ENCODE peak calls at places on chromosome 1, in four cellular contexts. One of them, this sample, is unnamed.

GRCh38 chr1:46171351-46171750 is 3.5 kb upstream of the TSPAN1 start:
- DNase-seq in K562: no peak
- DNase-seq in H1: no peak
- DNase-seq in endothelial cell of umbilical vein: no peak
- DNase-seq in this sample: no peak

GRCh38 chr1:182978158-182978853 is 25.3 kb upstream of the SHCBP1L start:
- DNase-seq in K562: no peak
- DNase-seq in H1: no peak
- DNase-seq in endothelial cell of umbilical vein: no peak
- DNase-seq in this sample: no peak

GRCh38 chr1:145730467-145730866 is 11.2 kb downstream of the CD160 start:
- DNase-seq in K562: no peak
- DNase-seq in H1: no peak
- DNase-seq in endothelial cell of umbilical vein: no peak
- DNase-seq in this sample: no peak

GRCh38 chr1:159879977-159880376 is 17.5 kb upstream of the VSIG8 start:
- DNase-seq in K562: no peak
- DNase-seq in H1: no peak
- DNase-seq in endothelial cell of umbilical vein: no peak
- DNase-seq in this sample: no peak

GRCh38 chr1:205041998-205042910 is 758 bp upstream of the CNTN2 start:
- DNase-seq in K562: no peak
- DNase-seq in H1: no peak
- DNase-seq in endothelial cell of umbilical vein: no peak
- DNase-seq in this sample: no peak

GRCh38 chr1:47527653-47528272 is 89.9 kb downstream of the FOXD2 start:
- DNase-seq in K562: peak
- DNase-seq in H1: no peak
- DNase-seq in endothelial cell of umbilical vein: peak
- DNase-seq in this sample: peak

GRCh38 chr1:115782571-115783281 is 14.2 kb upstream of the CASQ2 start:
- DNase-seq in K562: no peak
- DNase-seq in H1: no peak
- DNase-seq in endothelial cell of umbilical vein: no peak
- DNase-seq in this sample: no peak

GRCh38 chr1:150261367-150261766 is 3.8 kb downstream of the CA14 start:
- DNase-seq in K562: no peak
- DNase-seq in H1: no peak
- DNase-seq in endothelial cell of umbilical vein: no peak
- DNase-seq in this sample: no peak

GRCh38 chr1:98351506-98352038 is 309.9 kb upstream of the SNX7 start:
- DNase-seq in K562: no peak
- DNase-seq in H1: no peak
- DNase-seq in endothelial cell of umbilical vein: peak
- DNase-seq in this sample: no peak

GRCh38 chr1:97797403-97798183 is 123.2 kb downstream of the DPYD start:
- DNase-seq in K562: no peak
- DNase-seq in H1: no peak
- DNase-seq in endothelial cell of umbilical vein: peak
- DNase-seq in this sample: no peak

GRCh38 chr1:229027622-229028182 is 243.2 kb upstream of the RAB4A start:
- DNase-seq in K562: no peak
- DNase-seq in H1: peak
- DNase-seq in endothelial cell of umbilical vein: peak
- DNase-seq in this sample: peak

GRCh38 chr1:67832737-67833594 is at the start of gene GNG12:
- DNase-seq in K562: peak
- DNase-seq in H1: peak
- DNase-seq in endothelial cell of umbilical vein: peak
- DNase-seq in this sample: no peak

DNA sequence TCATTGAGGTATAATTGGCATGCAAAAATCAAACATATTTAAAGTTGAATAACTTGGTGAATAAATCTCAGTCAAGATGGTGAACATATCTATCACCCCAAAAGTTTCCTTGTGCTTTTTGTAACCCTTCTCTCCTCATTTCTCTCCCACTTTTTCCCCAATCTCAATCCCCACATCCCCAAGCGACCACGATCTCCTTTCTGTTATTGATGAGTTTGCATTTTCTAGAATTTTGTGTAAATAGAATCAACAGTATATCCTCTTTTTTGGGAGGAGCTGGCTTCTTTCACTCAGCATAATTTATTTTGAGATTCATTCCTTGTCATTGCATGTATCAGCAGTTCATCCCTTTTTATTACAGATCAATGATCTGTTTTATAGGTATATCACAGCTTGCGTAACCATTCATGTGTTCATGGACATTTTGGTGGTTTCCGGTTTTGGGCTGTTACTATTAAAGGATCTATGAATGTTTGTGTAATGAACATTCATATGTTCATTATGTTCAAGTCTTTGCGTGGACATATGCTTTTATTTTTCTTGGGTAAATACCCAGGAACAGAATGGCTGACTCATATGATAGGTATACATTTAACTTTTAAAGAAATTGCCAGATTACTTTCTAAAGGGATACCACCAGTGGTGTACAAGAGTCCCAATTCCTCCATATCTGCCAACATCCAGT is 73.9 kb downstream of the SPATA46 start:
- DNase-seq in K562: no peak
- DNase-seq in H1: no peak
- DNase-seq in endothelial cell of umbilical vein: peak
- DNase-seq in this sample: no peak
- TF ChIP-seq MAX in K562: no peak
- TF ChIP-seq MAX in H1: no peak
- TF ChIP-seq MAX in endothelial cell of umbilical vein: no peak
- TF ChIP-seq MAX in this sample: no peak

GRCh38 chr1:181135815-181136737 is 47.6 kb downstream of the IER5 start:
- DNase-seq in K562: no peak
- DNase-seq in H1: no peak
- DNase-seq in endothelial cell of umbilical vein: peak
- DNase-seq in this sample: no peak
- TF ChIP-seq JUN in K562: no peak
- TF ChIP-seq JUN in H1: no peak
- TF ChIP-seq JUN in endothelial cell of umbilical vein: peak
- TF ChIP-seq JUN in this sample: no peak

GRCh38 chr1:230753191-230753585 is 6.0 kb downstream of the CAPN9 start:
- DNase-seq in K562: no peak
- DNase-seq in H1: no peak
- DNase-seq in endothelial cell of umbilical vein: no peak
- DNase-seq in this sample: no peak
- H2AFZ ChIP-seq in K562: peak
- H2AFZ ChIP-seq in H1: no peak
- H2AFZ ChIP-seq in endothelial cell of umbilical vein: peak
- H2AFZ ChIP-seq in this sample: no peak

DNA sequence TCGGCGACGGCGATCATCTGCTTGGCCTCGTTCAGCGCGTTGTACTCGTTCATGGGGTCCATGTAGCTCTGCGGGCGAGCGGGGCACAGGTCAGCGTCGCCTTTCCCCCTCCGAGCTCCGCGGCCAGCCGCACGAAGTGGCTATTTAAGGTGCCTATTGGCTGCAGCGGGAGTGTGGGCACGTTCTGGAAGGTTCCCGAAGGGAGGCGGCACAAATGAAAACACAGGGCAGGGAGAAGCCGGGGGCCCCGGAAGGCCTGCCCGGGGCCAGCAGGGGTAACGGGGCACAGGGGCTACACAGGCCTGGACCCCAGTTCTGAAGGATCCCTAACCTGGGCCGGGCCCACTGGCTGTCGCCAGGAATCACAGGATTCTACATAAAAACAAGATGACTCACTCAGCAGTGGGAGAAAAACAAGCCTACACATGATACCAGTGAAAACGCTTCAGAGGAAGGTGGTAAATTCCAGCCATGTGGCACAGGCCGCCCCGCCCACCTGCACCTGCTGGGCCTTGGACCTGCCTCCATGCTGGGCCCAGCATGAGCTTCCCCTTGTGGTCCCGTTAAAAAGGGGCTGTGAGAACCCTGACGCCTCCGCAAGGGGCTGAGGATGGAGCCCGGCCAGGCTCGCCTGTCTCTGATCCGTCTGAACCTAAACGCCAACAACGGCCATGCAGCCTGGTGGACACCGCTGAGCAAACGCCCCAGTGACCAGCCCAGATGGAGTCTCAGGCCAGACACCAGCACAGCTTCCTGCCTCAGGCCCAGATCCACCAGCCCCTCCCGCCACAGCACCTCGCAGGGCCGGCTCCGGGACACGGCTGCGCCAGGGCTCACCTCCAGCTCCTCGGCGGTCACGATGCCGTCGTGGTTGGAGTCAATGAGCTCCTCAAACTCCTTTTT is 3.9 kb upstream of the TNFRSF4 start:
- DNase-seq in K562: no peak
- DNase-seq in H1: no peak
- DNase-seq in endothelial cell of umbilical vein: peak
- DNase-seq in this sample: no peak
- TF ChIP-seq MAX in K562: no peak
- TF ChIP-seq MAX in H1: no peak
- TF ChIP-seq MAX in endothelial cell of umbilical vein: no peak
- TF ChIP-seq MAX in this sample: no peak

DNA sequence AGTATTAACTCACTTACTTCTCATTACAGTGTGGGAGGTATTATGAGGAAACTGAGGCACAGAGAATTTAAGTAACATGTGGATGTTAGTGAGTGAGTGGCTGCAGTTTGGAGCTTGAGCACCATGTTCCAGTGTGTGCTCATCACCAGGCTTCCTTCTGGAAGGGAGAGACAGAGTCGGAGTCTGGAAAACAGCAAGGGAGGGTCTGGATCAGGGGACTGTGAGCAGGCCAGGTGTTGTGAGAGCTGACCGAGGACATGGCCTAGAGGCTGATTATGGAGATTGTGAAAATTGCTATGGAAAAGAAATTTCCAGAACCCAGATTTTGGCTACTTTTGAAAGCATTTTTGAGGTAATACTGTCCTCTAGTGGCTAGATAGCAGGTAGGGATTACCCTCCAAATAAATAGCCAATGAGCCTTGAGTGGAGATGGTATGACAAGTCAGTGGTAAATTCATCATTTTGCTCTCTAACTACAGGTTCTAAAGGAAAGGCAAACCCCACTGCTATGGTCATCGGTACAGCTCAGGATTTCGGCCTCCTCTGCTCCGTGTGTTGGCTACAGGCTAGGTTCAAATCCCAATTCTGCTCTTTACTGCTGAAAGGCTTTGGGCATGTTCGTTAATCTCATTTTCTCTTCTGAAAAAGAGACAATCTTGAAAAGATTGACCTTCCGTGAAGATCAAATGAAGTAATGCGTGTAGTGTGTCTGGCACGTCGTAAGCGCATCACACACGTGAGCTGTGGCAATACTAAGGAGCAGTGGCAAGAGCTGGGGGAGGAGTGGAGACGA is 1.1 kb upstream of the HAO2 start:
- DNase-seq in K562: peak
- DNase-seq in H1: no peak
- DNase-seq in endothelial cell of umbilical vein: peak
- DNase-seq in this sample: peak
- TF ChIP-seq JUN in K562: no peak
- TF ChIP-seq JUN in H1: no peak
- TF ChIP-seq JUN in endothelial cell of umbilical vein: no peak
- TF ChIP-seq JUN in this sample: no peak

DNA sequence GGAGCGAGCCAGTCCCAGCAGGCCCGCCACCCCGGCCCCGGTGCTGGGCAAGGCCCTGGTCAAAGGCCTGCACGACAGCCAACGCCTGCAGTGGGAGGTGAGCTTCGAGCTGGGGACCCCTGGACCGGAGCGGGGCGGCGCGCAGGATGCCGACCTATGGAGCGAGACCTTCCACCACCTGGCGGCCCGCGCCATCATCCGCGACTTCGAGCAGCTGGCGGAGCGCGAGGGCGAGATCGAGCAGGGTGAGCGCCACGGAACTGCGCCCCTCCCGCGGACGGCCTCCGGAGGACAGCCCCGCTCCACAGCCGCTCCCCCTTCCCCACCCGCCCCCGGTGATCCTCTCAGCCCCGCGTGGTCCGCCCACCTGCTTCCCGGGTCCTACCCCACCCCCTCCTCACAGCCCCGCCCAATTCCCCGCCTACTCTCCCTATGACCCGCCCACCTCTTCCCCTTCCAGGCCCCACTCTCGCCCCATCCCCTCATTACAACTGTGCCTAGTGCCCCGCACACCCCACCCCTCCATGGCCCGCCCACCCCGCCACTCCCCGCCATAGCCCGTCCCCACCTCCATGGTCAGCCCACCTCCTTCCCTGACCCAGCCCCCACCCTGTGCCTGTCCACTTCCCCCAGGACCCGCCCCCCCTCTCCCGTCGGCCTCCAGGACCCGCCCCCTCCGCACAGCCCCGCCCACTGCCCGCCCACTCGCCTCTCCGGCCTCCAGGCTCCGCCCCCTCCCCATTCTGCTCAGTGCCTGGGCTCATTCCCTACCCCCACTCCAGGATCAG is 52.7 kb downstream of the VWA5B1 start:
- DNase-seq in K562: peak
- DNase-seq in H1: peak
- DNase-seq in endothelial cell of umbilical vein: no peak
- DNase-seq in this sample: no peak
- H2AFZ ChIP-seq in K562: peak
- H2AFZ ChIP-seq in H1: peak
- H2AFZ ChIP-seq in endothelial cell of umbilical vein: no peak
- H2AFZ ChIP-seq in this sample: no peak

GRCh38 chr1:18632218-18632588 is 1.6 kb downstream of the PAX7 start:
- DNase-seq in K562: no peak
- DNase-seq in H1: no peak
- DNase-seq in endothelial cell of umbilical vein: no peak
- DNase-seq in this sample: no peak
- TF ChIP-seq MAX in K562: no peak
- TF ChIP-seq MAX in H1: no peak
- TF ChIP-seq MAX in endothelial cell of umbilical vein: no peak
- TF ChIP-seq MAX in this sample: no peak

DNA sequence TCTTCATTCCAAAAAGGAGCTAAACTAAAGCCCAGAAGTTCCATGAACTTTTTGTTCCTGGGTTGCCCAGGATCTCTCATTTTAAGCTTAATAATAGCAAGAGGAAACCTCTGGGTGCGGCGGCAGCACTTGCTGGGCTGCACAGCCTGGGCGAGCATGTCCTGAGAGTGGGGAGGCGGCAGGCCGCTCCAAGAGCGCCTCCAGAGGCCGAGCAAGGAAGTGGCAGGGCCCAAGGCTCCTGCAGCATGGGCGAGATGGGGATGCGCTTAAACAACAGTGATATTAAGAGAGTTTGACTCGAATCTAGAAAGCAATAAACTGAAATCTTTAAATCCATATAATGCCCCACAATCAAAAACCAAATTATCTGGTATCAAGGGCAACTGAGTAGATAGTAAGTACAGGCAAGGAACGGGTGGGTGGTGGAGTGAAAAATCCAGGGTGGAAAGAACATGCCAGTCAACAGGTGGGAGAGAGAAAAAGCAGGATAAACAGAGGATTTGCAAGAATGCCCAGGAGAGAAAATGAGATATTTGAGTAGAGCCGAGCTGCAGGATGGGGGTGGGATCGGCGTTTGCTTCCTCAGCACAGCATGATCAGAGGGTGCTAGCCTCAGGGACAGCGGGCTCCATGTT is 14.1 kb upstream of the TNR start:
- DNase-seq in K562: peak
- DNase-seq in H1: peak
- DNase-seq in endothelial cell of umbilical vein: peak
- DNase-seq in this sample: no peak
- TF ChIP-seq JUN in K562: no peak
- TF ChIP-seq JUN in H1: no peak
- TF ChIP-seq JUN in endothelial cell of umbilical vein: no peak
- TF ChIP-seq JUN in this sample: no peak

GRCh38 chr1:61579815-61580214 is 145.1 kb downstream of the TM2D1 start:
- DNase-seq in K562: no peak
- DNase-seq in H1: no peak
- DNase-seq in endothelial cell of umbilical vein: no peak
- DNase-seq in this sample: no peak
- H2AFZ ChIP-seq in K562: no peak
- H2AFZ ChIP-seq in H1: no peak
- H2AFZ ChIP-seq in endothelial cell of umbilical vein: no peak
- H2AFZ ChIP-seq in this sample: no peak

This sample was measured in HepG2.